ENCODE peak calls at places on chromosomes 11 and 22, in six cellular contexts. K, D, U, J, V and F are unnamed samples.

GRCh38 chr11:73143126-73143838 is 1.2 kb upstream of the FCHSD2 start:
- DNase-seq in K (peak; percentile 58), D (no peak), U (peak; percentile 64), J (no peak), V (peak; percentile 67), F (no peak)

GRCh38 chr11:68996376-68997123 is 15.8 kb upstream of the MRGPRD start:
- DNase-seq in K (no peak), D (no peak), U (no peak), J (no peak), V (no peak), F (no peak)

GRCh38 chr11:92707173-92707619 is 262.3 kb upstream of the MTNR1B start:
- DNase-seq in K (no peak), D (no peak), U (no peak), J (no peak), V (no peak), F (peak; percentile 71)

GRCh38 chr11:34194576-34195335 is 89.3 kb downstream of the NAT10 start:
- DNase-seq in K (peak; percentile 50), D (no peak), U (no peak), J (no peak), V (no peak), F (no peak)

GRCh38 chr22:40178417-40179409 is 988 bp downstream of the TNRC6B start:
- DNase-seq in K (peak; percentile 57), D (no peak), U (no peak), J (no peak), V (peak; percentile 31), F (no peak)

GRCh38 chr11:41018224-41018623 is 441.2 kb downstream of the LRRC4C start:
- DNase-seq in K (no peak), D (no peak), U (no peak), J (no peak), V (no peak), F (no peak)

GRCh38 chr11:133382217-133382746 is 150.0 kb downstream of the OPCML start:
- DNase-seq in K (no peak), D (no peak), U (no peak), J (no peak), V (no peak), F (no peak)

GRCh38 chr11:75968021-75968685 is 153.1 kb downstream of the UVRAG start:
- DNase-seq in K (peak; percentile 45), D (no peak), U (no peak), J (no peak), V (no peak), F (no peak)

GRCh38 chr22:37186228-37186996 is 1.6 kb downstream of the C1QTNF6 start:
- DNase-seq in K (peak; percentile 88), D (peak; percentile 94), U (peak; percentile 86), J (peak; percentile 55), V (peak; percentile 64), F (peak; percentile 85)

GRCh38 chr22:36828815-36829214 is 12.0 kb upstream of the PVALB start:
- DNase-seq in K (no peak), D (no peak), U (no peak), J (no peak), V (no peak), F (no peak)

GRCh38 chr11:5624489-5625278 is at the start of gene TRIM34:
- DNase-seq in K (peak; percentile 62), D (peak; percentile 45), U (peak; percentile 81), J (peak; percentile 90), V (no peak), F (peak; percentile 18)

GRCh38 chr11:11975201-11976092 is 33.0 kb downstream of the DKK3 start:
- DNase-seq in K (no peak), D (no peak), U (no peak), J (no peak), V (no peak), F (no peak)

GRCh38 chr11:1109918-1110705 is 35.4 kb downstream of the MUC2 start:
- DNase-seq in K (no peak), D (no peak), U (no peak), J (no peak), V (no peak), F (no peak)

GRCh38 chr11:18065572-18065971 is 19.5 kb upstream of the TPH1 start:
- DNase-seq in K (no peak), D (no peak), U (no peak), J (no peak), V (no peak), F (no peak)

GRCh38 chr11:18067372-18067771 is 21.3 kb upstream of the TPH1 start:
- DNase-seq in K (no peak), D (no peak), U (no peak), J (no peak), V (no peak), F (no peak)

GRCh38 chr11:18066626-18067025 is 20.6 kb upstream of the TPH1 start:
- DNase-seq in K (peak; percentile 19), D (no peak), U (no peak), J (no peak), V (no peak), F (no peak)

GRCh38 chr11:18075444-18075843 is 29.4 kb upstream of the TPH1 start:
- DNase-seq in K (no peak), D (no peak), U (no peak), J (no peak), V (no peak), F (no peak)

DNA sequence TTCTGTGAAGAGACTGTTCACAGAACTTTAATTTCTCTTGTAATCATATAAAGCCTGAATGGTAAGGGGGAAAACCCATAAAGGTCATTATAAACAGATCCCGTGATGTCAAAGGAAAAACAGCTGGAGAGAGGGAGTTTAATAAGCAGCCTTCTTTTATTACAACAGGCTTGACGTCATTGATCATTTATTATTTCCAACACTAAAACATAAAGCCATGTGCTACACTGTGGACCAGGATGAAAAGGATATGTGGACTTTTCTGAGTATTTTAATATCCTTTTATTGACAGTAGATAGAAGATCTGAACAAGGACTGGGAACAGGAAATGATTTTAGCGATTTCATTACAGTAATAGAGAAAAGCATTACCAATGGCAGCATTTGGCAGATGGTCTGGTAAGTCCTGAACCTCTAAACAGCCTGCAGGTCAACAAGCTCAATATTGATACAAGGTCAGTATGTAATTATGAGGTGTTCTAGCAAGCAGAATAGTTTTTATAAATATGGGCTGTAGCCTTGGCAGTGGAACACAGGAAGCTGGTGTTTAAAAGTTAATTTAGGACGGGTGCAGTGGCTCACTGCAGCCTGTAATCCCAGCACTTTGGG is 25.1 kb upstream of the TPH1 start:
- DNase-seq in K (peak; percentile 81), D (no peak), U (no peak), J (no peak), V (no peak), F (no peak)
- TF ChIP-seq BHLHE40 in K (peak; percentile 35), D (no peak), U (no peak), J (no peak), V (no peak), F (no peak)

GRCh38 chr11:102837151-102837550 is 6.3 kb downstream of the MMP3 start:
- DNase-seq in K (no peak), D (no peak), U (no peak), J (no peak), V (no peak), F (no peak)

GRCh38 chr11:102837646-102838045 is 5.8 kb downstream of the MMP3 start:
- DNase-seq in K (no peak), D (no peak), U (no peak), J (no peak), V (no peak), F (no peak)

GRCh38 chr11:102833731-102834130 is 9.7 kb downstream of the MMP3 start:
- DNase-seq in K (no peak), D (no peak), U (no peak), J (no peak), V (no peak), F (no peak)

GRCh38 chr11:102840018-102840417 is 3.4 kb downstream of the MMP3 start:
- DNase-seq in K (no peak), D (no peak), U (no peak), J (no peak), V (no peak), F (no peak)

DNA sequence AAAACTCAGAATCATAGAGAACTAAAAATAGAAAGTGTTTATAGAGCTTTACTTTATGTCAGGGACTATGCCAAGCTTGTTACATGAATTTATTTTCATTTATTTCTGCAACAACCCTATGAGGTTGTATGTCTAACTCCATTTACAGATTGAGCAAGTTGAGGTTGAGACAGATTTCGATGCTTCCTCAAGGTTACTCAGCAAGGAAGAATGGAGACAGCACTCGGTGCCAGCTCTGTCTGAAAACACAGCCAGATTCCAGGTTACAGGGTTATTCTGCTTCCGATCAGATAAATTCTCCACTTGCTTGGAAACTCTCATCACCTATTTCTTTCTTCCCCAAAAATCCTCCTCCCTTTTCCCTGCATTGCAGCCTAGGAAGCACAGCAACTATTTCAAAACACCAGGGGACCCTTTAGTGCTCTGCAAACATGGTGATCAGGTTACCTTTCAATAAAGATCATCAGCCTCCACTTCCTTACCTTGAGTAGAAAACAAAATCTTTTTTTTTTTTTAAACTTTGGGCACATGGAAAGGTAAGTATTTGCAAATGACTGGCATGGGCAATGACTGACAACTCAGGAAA is 7.0 kb downstream of the MMP3 start:
- DNase-seq in K (peak; percentile 78), D (no peak), U (no peak), J (no peak), V (no peak), F (no peak)
- TF ChIP-seq BHLHE40 in K (no peak), D (no peak), U (no peak), J (no peak), V (no peak), F (no peak)

GRCh38 chr11:2300936-2301630 is 635 bp downstream of the C11orf21 start:
- DNase-seq in K (no peak), D (no peak), U (no peak), J (no peak), V (no peak), F (no peak)

GRCh38 chr11:2298795-2299747 is 2.6 kb downstream of the C11orf21 start:
- DNase-seq in K (no peak), D (peak; percentile 59), U (peak; percentile 61), J (no peak), V (peak; percentile 63), F (peak; percentile 35)

GRCh38 chr11:2300290-2300935 is 1.3 kb downstream of the C11orf21 start:
- DNase-seq in K (no peak), D (no peak), U (no peak), J (no peak), V (no peak), F (no peak)

GRCh38 chr11:2298131-2298794 is 3.5 kb downstream of the C11orf21 start:
- DNase-seq in K (no peak), D (no peak), U (no peak), J (no peak), V (no peak), F (no peak)

GRCh38 chr11:2299773-2300172 is 1.9 kb downstream of the C11orf21 start:
- DNase-seq in K (no peak), D (no peak), U (no peak), J (no peak), V (no peak), F (no peak)
- TF ChIP-seq BHLHE40 in K (no peak), D (no peak), U (no peak), J (no peak), V (no peak), F (no peak)

DNA sequence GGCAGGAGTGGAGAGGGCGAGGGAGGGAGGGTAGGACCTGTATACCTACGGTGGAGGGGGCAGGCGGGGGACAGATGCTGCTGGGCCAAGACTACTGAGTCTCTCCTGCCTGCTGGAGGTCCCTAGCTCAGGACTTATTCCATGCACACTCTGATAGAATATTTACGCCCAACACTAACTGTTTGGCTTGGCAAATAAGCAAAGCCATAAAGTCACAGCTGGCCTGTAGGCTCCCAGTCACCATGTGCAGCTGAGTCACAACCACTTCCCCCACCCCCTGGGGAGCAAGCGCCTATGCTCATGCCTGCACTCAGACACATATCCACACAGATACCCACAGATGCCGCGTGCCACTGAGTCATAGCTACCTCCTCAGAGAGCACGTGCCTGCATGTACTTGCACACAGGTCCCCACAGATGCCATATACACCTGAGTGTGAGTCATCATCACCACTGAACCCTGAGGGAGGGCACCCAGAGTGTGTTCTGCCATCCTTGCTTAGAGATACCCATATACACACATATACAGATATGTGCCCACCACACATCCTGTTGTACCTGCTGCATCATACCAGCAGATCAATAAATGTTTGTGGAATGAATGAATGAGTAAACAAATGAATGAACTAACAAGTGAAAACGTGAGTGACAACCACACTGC is 95.8 kb downstream of the SWAP70 start:
- DNase-seq in K (peak; percentile 100), D (peak; percentile 86), U (peak; percentile 69), J (peak; percentile 74), V (peak; percentile 52), F (peak; percentile 52)
- TF ChIP-seq BHLHE40 in K (peak; percentile 100), D (peak; percentile 96), U (peak; percentile 95), J (peak; percentile 98), V (peak; percentile 72), F (no peak)